ENCODE peak calls at places on chromosomes 11 and 22, in six cellular contexts. M, W, A, Z, L and G are unnamed samples.

GRCh38 chr11:75563978-75564552 is 2.0 kb downstream of the SERPINH1 start:
- DNase-seq in M (peak), W (peak), A (peak), Z (peak), L (peak), G (peak)

GRCh38 chr11:14676068-14676467 is 32.5 kb downstream of the PDE3B start:
- DNase-seq in M (no peak), W (no peak), A (no peak), Z (no peak), L (no peak), G (no peak)

GRCh38 chr11:73493838-73494598 is 103.9 kb downstream of the FAM168A start:
- DNase-seq in M (peak), W (peak), A (peak), Z (peak), L (peak), G (peak)

GRCh38 chr11:69450064-69450856 is 31.2 kb upstream of the LINC01488 start:
- DNase-seq in M (no peak), W (peak), A (no peak), Z (no peak), L (no peak), G (no peak)

GRCh38 chr22:42310301-42310981 is 40.0 kb upstream of the TCF20 start:
- DNase-seq in M (no peak), W (peak), A (no peak), Z (no peak), L (no peak), G (no peak)

GRCh38 chr11:126746443-126746842 is 254.1 kb downstream of the KIRREL3 start:
- DNase-seq in M (no peak), W (no peak), A (no peak), Z (no peak), L (no peak), G (no peak)

GRCh38 chr11:102114032-102114431 is 3.8 kb downstream of the YAP1 start:
- DNase-seq in M (no peak), W (peak), A (peak), Z (peak), L (no peak), G (peak)

GRCh38 chr11:106228996-106229395 is 151.5 kb downstream of the AASDHPPT start:
- DNase-seq in M (no peak), W (no peak), A (no peak), Z (peak), L (no peak), G (no peak)

GRCh38 chr11:125886997-125887372 is 483 bp upstream of the HYLS1 start:
- DNase-seq in M (peak), W (no peak), A (no peak), Z (no peak), L (no peak), G (no peak)

GRCh38 chr11:46248270-46249102 is 29.0 kb upstream of the CREB3L1 start:
- DNase-seq in M (peak), W (peak), A (peak), Z (peak), L (no peak), G (no peak)

GRCh38 chr11:8363924-8364323 is 100.2 kb upstream of the LMO1 start:
- DNase-seq in M (no peak), W (no peak), A (no peak), Z (no peak), L (no peak), G (no peak)

GRCh38 chr11:2912498-2912897 is 16.7 kb downstream of the PHLDA2 start:
- DNase-seq in M (peak), W (peak), A (peak), Z (peak), L (no peak), G (no peak)

GRCh38 chr11:112728716-112729115 is 232.5 kb upstream of the NCAM1 start:
- DNase-seq in M (no peak), W (no peak), A (no peak), Z (no peak), L (no peak), G (no peak)

GRCh38 chr11:86580535-86580934 is 91.9 kb downstream of the ME3 start:
- DNase-seq in M (no peak), W (no peak), A (no peak), Z (no peak), L (no peak), G (no peak)
- H2BK15ac ChIP-seq in M (no peak), W (no peak), A (no peak), Z (no peak), L (no peak), G (no peak)

GRCh38 chr11:124682443-124682842 is 8.7 kb downstream of the SPA17 start:
- DNase-seq in M (no peak), W (no peak), A (no peak), Z (no peak), L (no peak), G (no peak)
- H2BK15ac ChIP-seq in M (no peak), W (no peak), A (no peak), Z (no peak), L (no peak), G (no peak)

GRCh38 chr11:124586247-124586860 is 16.6 kb downstream of the OR8A1 start:
- DNase-seq in M (peak), W (peak), A (peak), Z (peak), L (peak), G (peak)

GRCh38 chr11:124581817-124582216 is 12.0 kb downstream of the OR8A1 start:
- DNase-seq in M (no peak), W (no peak), A (no peak), Z (no peak), L (no peak), G (no peak)

GRCh38 chr11:124584681-124585372 is 15.0 kb downstream of the OR8A1 start:
- DNase-seq in M (no peak), W (no peak), A (no peak), Z (no peak), L (no peak), G (no peak)

GRCh38 chr11:124582565-124582964 is 12.8 kb downstream of the OR8A1 start:
- DNase-seq in M (no peak), W (no peak), A (no peak), Z (no peak), L (no peak), G (no peak)

DNA sequence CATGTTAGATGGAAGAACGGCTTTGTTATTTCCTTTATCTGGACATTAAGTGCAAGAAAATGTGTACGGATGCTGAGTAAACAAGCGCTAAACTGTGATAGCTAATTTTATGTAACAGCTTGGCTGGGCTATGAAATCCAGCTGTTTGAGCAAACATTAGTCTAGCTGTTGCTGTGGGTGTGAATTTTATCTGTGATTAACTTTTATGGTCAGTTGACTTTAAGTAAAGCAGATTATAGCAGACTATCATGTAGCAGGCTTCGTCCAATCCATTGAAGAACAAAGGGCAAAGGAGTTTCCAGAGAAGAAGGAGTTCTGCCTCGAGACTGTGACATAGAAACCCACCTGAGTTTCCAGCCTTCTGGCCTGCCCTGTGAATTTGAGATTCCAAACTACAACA is 14.0 kb downstream of the OR8A1 start:
- DNase-seq in M (no peak), W (no peak), A (no peak), Z (no peak), L (no peak), G (no peak)
- H2BK15ac ChIP-seq in M (no peak), W (no peak), A (no peak), Z (no peak), L (no peak), G (no peak)

DNA sequence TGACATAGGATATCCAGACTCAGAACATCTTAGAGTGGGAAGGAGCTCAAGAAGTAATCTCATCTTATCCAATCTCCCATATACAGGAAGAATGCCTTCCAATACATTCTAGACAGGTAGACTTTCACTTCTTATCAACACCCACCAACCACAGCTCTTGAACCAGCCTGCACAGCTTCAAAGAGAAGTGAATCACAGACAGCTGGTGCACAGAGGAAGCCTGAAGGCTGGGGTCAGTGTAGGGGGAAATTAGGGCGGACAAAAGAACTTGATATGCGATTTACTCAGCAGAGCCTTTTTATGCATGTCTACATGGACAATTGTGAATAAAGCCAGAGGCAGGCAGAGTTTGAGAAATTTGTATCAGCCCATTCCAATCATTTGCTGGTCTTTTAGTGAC is 137.8 kb upstream of the HSD17B12 start:
- DNase-seq in M (no peak), W (no peak), A (no peak), Z (no peak), L (no peak), G (no peak)
- H2BK15ac ChIP-seq in M (no peak), W (no peak), A (no peak), Z (no peak), L (no peak), G (no peak)

GRCh38 chr11:31106963-31107576 is 262.5 kb downstream of the DCDC1 start:
- DNase-seq in M (peak), W (peak), A (peak), Z (peak), L (peak), G (peak)
- H2BK15ac ChIP-seq in M (no peak), W (no peak), A (no peak), Z (no peak), L (no peak), G (no peak)

GRCh38 chr22:23574371-23574811 is 5.7 kb downstream of the IGLL1 start:
- DNase-seq in M (no peak), W (no peak), A (no peak), Z (no peak), L (no peak), G (no peak)

GRCh38 chr22:23578306-23578705 is 1.8 kb downstream of the IGLL1 start:
- DNase-seq in M (no peak), W (no peak), A (no peak), Z (no peak), L (no peak), G (no peak)

GRCh38 chr22:23576681-23577080 is 3.4 kb downstream of the IGLL1 start:
- DNase-seq in M (no peak), W (no peak), A (no peak), Z (no peak), L (no peak), G (no peak)

GRCh38 chr22:23575601-23576000 is 4.5 kb downstream of the IGLL1 start:
- DNase-seq in M (no peak), W (no peak), A (no peak), Z (no peak), L (no peak), G (no peak)

GRCh38 chr22:23574877-23575276 is 5.2 kb downstream of the IGLL1 start:
- DNase-seq in M (no peak), W (no peak), A (no peak), Z (no peak), L (no peak), G (no peak)
- H2BK15ac ChIP-seq in M (no peak), W (no peak), A (no peak), Z (no peak), L (peak), G (no peak)

DNA sequence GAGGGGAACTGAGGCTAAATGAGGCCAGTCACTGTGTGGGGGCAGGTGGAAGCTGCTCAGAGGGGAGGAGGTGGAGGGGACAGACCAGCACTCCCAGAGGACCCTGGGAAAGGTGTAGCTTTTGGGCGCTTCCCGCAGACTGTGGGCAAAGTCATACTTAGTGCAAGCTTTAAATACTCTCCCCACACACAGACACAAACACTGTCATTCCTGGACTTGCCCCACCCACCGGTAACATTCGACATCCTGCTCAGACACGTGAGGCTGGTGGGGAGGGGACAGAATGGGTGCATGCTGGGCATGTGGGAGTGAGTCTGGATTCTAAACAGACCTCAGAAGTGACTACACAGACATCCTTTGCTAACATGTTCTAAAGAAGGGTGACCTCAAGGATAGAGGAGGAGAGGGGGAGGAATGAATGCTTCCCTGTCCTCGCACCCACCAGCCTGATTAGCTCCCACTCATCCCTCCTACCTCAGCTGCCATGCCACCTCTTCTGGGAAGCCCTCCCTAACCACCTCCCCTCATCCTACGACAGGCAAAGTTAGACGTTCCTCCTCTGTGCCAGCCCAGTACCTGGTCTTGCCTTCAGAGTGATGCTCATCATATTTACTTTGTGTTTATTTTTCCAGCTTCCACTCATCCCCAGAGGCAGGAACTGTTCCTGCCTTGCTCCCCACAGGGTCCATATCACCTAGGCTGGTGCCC is 22.2 kb downstream of the TSKU start:
- DNase-seq in M (no peak), W (no peak), A (peak), Z (peak), L (no peak), G (no peak)
- H2BK15ac ChIP-seq in M (no peak), W (no peak), A (peak), Z (peak), L (no peak), G (peak)

DNA sequence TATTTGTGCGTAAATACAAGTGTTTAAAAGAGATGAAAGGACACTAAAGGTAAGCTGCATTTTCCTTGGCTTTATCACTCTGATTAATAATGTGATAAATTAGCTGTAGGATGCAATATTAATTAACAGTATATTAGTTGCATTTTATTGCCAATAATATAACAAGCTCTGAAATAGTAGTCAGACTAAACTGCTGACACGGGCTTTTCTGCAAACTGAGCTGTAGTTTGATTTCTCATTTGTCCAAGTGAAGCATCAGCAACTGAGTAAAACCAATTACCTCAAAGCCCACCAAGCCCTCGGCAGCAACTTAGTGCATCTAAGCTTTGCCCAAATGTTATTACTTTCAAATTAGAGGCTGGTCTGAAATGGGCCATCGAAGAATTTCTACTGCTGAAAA is 33.5 kb downstream of the ARL14EP start:
- DNase-seq in M (no peak), W (no peak), A (no peak), Z (no peak), L (no peak), G (no peak)
- H2BK15ac ChIP-seq in M (no peak), W (no peak), A (no peak), Z (no peak), L (no peak), G (no peak)

DNA sequence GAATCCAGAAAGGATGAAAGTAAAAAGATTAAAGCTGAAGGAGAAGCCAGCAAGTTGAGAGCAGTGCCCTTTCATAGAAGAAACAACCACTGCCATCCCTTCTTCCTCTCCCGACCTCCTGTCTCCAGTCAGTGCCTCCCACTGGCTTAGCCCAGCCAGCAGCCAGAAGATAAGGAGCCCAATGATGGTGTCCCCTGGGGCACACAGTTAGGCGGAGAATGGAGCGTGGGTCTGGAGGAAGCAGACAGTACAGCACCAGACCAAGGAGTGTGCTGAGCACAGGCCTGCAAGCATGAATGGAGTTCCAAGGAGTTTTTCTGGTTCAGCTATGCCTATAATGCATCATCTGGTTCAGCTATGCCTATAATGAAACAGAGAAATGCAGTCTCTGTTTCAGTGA is 54.3 kb upstream of the TNRC6B start:
- DNase-seq in M (no peak), W (peak), A (no peak), Z (no peak), L (no peak), G (no peak)
- H2BK15ac ChIP-seq in M (no peak), W (no peak), A (no peak), Z (no peak), L (no peak), G (no peak)